ENCODE peak calls at places on chromosomes 12 and 14, in five cellular contexts. X, V, Y, S and K are unnamed samples.

GRCh38 chr14:23827100-23827892 is 126.3 kb upstream of the DHRS4 start:
- DNase-seq in S (no peak), X (no peak), V (no peak), Y (no peak), K (no peak)

GRCh38 chr14:34098045-34098984 is 147.4 kb upstream of the EGLN3 start:
- DNase-seq in S (no peak), V (no peak), Y (peak; percentile 33), X (peak; percentile 39), K (peak; percentile 88)

GRCh38 chr12:38099686-38100085 is 216.9 kb upstream of the ALG10B start:
- DNase-seq in X (no peak), Y (no peak), V (no peak), S (no peak), K (no peak)

GRCh38 chr12:86230516-86231146 is 25.6 kb downstream of the MGAT4C start:
- DNase-seq in V (no peak), X (no peak), S (no peak), Y (peak; percentile 63), K (peak; percentile 10)

GRCh38 chr14:55000381-55000780 is 26.5 kb downstream of the WDHD1 start:
- DNase-seq in S (no peak), X (no peak), V (no peak), Y (peak; percentile 59), K (no peak)

GRCh38 chr14:53509845-53510244 is 356.7 kb upstream of the DDHD1 start:
- DNase-seq in X (peak; percentile 55), V (no peak), Y (no peak), S (peak; percentile 91), K (peak; percentile 97)

GRCh38 chr14:31479026-31479425 is 8.8 kb downstream of the GPR33 start:
- DNase-seq in Y (no peak), S (no peak), X (no peak), V (no peak), K (no peak)

GRCh38 chr12:130661501-130662255 is 54.4 kb downstream of the RIMBP2 start:
- DNase-seq in Y (no peak), X (no peak), V (no peak), S (no peak), K (no peak)

GRCh38 chr12:82326905-82327503 is 31.2 kb downstream of the CCDC59 start:
- DNase-seq in Y (peak; percentile 10), X (no peak), V (no peak), S (peak; percentile 2), K (peak; percentile 51)

GRCh38 chr12:41211466-41211865 is 23.3 kb downstream of the PDZRN4 start:
- DNase-seq in Y (no peak), S (no peak), V (no peak), X (no peak), K (no peak)

GRCh38 chr12:56078931-56079728 is 835 bp upstream of the ERBB3 start:
- DNase-seq in S (peak; percentile 27), X (peak; percentile 73), Y (peak; percentile 58), V (peak; percentile 95), K (peak; percentile 90)

GRCh38 chr12:14959126-14959440 is 2.3 kb downstream of the ARHGDIB start:
- DNase-seq in Y (no peak), X (no peak), V (no peak), S (no peak), K (no peak)

GRCh38 chr12:14959916-14960315 is 1.5 kb downstream of the ARHGDIB start:
- DNase-seq in Y (no peak), S (no peak), V (no peak), X (no peak), K (no peak)

GRCh38 chr12:14960548-14961465 is 594 bp downstream of the ARHGDIB start:
- DNase-seq in S (no peak), X (no peak), Y (peak; percentile 56), V (no peak), K (peak; percentile 65)

GRCh38 chr12:14958361-14959125 is 2.9 kb downstream of the ARHGDIB start:
- DNase-seq in Y (no peak), V (no peak), X (no peak), S (no peak), K (no peak)

GRCh38 chr12:14959463-14959862 is 1.9 kb downstream of the ARHGDIB start:
- DNase-seq in S (no peak), Y (no peak), X (no peak), V (no peak), K (no peak)
- H3K4me3 ChIP-seq in S (no peak overlapping the region), Y (no peak overlapping the region), X (peak overlapping the region; percentile 48), V (no peak overlapping the region), K (no peak overlapping the region)

DNA sequence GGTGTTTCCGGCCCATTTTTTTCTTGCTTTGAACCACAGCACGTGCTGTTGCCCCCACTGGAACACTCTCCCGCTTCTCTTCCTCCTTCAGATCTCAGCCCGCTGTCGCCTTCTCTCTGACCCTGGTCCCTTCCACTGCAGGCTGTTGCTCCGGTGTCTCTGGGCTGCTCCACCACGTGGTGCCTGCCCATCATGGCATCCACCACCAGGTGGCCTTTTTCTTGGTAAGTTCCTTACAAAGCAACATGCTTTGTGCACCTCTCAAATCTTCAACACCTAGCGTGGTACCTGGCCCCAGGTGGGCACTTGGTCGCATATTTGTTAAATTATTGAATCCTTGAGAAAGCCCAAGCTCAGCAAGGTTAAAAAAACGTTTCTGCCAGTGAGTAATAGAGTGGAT is 19.1 kb downstream of the TUNAR start:
- DNase-seq in X (no peak), S (no peak), V (no peak), Y (no peak), K (no peak)
- TF ChIP-seq CTCF in X (no peak), S (peak; percentile 32), V (no peak), Y (peak; percentile 13), K (peak; percentile 2)

DNA sequence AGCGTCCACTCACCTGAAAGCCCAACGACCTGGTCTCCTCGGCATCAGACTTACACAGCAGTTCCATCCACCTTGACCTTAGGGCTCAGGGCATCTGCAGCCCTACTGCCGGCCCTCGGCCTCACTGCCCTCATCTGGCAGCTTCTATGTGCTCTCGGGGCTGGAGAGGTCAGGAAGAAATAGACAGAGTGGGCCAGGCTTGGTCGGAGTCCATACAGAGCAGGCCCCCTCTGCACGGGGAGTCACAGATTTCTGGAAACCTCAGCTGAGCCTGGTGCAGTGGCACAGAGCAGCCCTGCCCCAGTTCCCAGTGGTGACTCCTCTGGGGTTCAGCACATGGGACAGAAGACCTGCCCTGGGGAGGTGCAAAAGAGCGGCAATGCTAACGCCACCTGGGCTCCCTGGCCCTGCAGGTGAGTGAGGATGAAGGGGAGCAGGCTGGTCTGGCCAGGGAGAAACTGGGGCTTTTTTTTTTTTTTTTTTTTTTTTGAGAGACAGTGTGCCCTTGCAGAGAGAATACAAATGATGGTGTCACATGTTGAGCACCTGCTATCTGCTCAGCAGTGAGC is 190.1 kb upstream of the PRMT8 start:
- DNase-seq in Y (no peak), X (no peak), V (no peak), S (no peak), K (no peak)
- H3K4me3 ChIP-seq in Y (no peak overlapping the region), X (no peak overlapping the region), V (no peak overlapping the region), S (no peak overlapping the region), K (no peak overlapping the region)

GRCh38 chr12:100077367-100077766 is 65.3 kb downstream of the BLTP3B start:
- DNase-seq in S (no peak), X (peak; percentile 15), Y (no peak), V (no peak), K (no peak)
- TF ChIP-seq CTCF in S (peak; percentile 35), X (no peak), Y (peak; percentile 7), V (no peak), K (no peak)

GRCh38 chr14:64759555-64759938 is 55.3 kb downstream of the PLEKHG3 start:
- DNase-seq in Y (no peak), S (no peak), X (no peak), V (no peak), K (no peak)
- H3K4me3 ChIP-seq in Y (no peak overlapping the region), S (no peak overlapping the region), X (no peak overlapping the region), V (no peak overlapping the region), K (no peak overlapping the region)